ENCODE peak calls at places on chromosomes 4 and X, in ten cellular contexts. R, M, J, Z, Q, B, E, X, A and N are unnamed samples.

GRCh38 chr4:105196523-105197145 is 50.0 kb downstream of the TET2 start:
- DNase-seq in R (no peak), M (peak), J (no peak), Z (no peak), Q (no peak), B (no peak), E (peak), X (no peak), A (no peak), N (no peak)

GRCh38 chr4:18111100-18111499 is 89.5 kb upstream of the LCORL start:
- DNase-seq in R (peak), M (no peak), J (no peak), Z (no peak), Q (no peak), B (no peak), E (peak), X (no peak), A (no peak), N (no peak)

GRCh38 chr4:107115185-107115847 is 79.2 kb upstream of the DKK2 start:
- DNase-seq in R (no peak), M (peak), J (no peak), Z (no peak), Q (no peak), B (peak), E (peak), X (no peak), A (no peak), N (peak)

GRCh38 chrX:115226929-115227328 is 7.0 kb downstream of the LRCH2 start:
- DNase-seq in R (peak), M (peak), J (no peak), Z (no peak), Q (no peak), B (peak), E (peak), X (no peak), A (no peak), N (peak)

GRCh38 chr4:160546201-160546600 is 1443.3 kb downstream of the RAPGEF2 start:
- DNase-seq in R (no peak), M (no peak), J (no peak), Z (no peak), Q (no peak), B (no peak), E (peak), X (no peak), A (no peak), N (no peak)

GRCh38 chrX:129779086-129779672 is 570 bp upstream of the SASH3 start:
- DNase-seq in R (peak), M (no peak), J (no peak), Z (no peak), Q (no peak), B (no peak), E (no peak), X (no peak), A (no peak), N (no peak)

GRCh38 chr4:151668687-151669402 is 92.0 kb downstream of the GATB start:
- DNase-seq in R (no peak), M (peak), J (no peak), Z (no peak), Q (no peak), B (no peak), E (no peak), X (no peak), A (no peak), N (no peak)

GRCh38 chrX:75547783-75548182 is 24.9 kb upstream of the ZDHHC15 start:
- DNase-seq in R (no peak), M (no peak), J (peak), Z (peak), Q (peak), B (no peak), E (no peak), X (no peak), A (no peak), N (peak)

GRCh38 chrX:69504626-69505612 is 793 bp downstream of the NALF2 start:
- DNase-seq in R (peak), M (peak), J (no peak), Z (no peak), Q (no peak), B (no peak), E (no peak), X (no peak), A (no peak), N (no peak)

GRCh38 chr4:163694385-163694784 is 199.9 kb downstream of the TMA16 start:
- DNase-seq in R (no peak), M (peak), J (no peak), Z (no peak), Q (no peak), B (peak), E (peak), X (no peak), A (no peak), N (no peak)

GRCh38 chrX:48695524-48695875 is 1.0 kb upstream of the SUV39H1 start:
- DNase-seq in R (no peak), M (peak), J (no peak), Z (no peak), Q (no peak), B (no peak), E (no peak), X (no peak), A (no peak), N (no peak)

GRCh38 chr4:86841309-86841708 is 7.9 kb downstream of the SLC10A6 start:
- DNase-seq in R (no peak), M (no peak), J (no peak), Z (no peak), Q (no peak), B (no peak), E (no peak), X (no peak), A (no peak), N (no peak)

GRCh38 chr4:185033072-185033471 is 14.8 kb downstream of the HELT start:
- DNase-seq in R (no peak), M (no peak), J (no peak), Z (no peak), Q (no peak), B (no peak), E (no peak), X (no peak), A (no peak), N (no peak)

GRCh38 chr4:172169871-172170270 is 356.7 kb downstream of the GALNTL6 start:
- DNase-seq in R (no peak), M (no peak), J (no peak), Z (no peak), Q (no peak), B (no peak), E (peak), X (no peak), A (no peak), N (no peak)

GRCh38 chr4:36312511-36312910 is 31.1 kb downstream of the DTHD1 start:
- DNase-seq in R (no peak), M (no peak), J (no peak), Z (no peak), Q (no peak), B (no peak), E (no peak), X (no peak), A (no peak), N (no peak)

GRCh38 chrX:11445540-11445939 is 152.3 kb downstream of the AMELX start:
- DNase-seq in R (no peak), M (no peak), J (peak), Z (no peak), Q (no peak), B (no peak), E (no peak), X (no peak), A (no peak), N (no peak)

GRCh38 chr4:3469386-3470243 is 6.5 kb downstream of the DOK7 start:
- DNase-seq in R (no peak), M (no peak), J (no peak), Z (no peak), Q (peak), B (no peak), E (no peak), X (no peak), A (no peak), N (no peak)

GRCh38 chrX:40267334-40268118 is 169.8 kb upstream of the BCOR start:
- DNase-seq in R (no peak), M (no peak), J (peak), Z (peak), Q (no peak), B (no peak), E (no peak), X (no peak), A (no peak), N (no peak)

GRCh38 chr4:185881427-185881826 is 69.4 kb upstream of the SORBS2 start:
- DNase-seq in R (no peak), M (peak), J (no peak), Z (no peak), Q (no peak), B (peak), E (peak), X (no peak), A (no peak), N (peak)

GRCh38 chr4:105496899-105497298 is 23.0 kb upstream of the PPA2 start:
- DNase-seq in R (peak), M (no peak), J (no peak), Z (no peak), Q (no peak), B (no peak), E (peak), X (no peak), A (no peak), N (no peak)

GRCh38 chr4:141246683-141247429 is 26.2 kb downstream of the ZNF330 start:
- DNase-seq in R (no peak), M (peak), J (no peak), Z (no peak), Q (no peak), B (peak), E (peak), X (no peak), A (no peak), N (no peak)
- H3K4me3 ChIP-seq in R (no peak), M (no peak), J (no peak), Z (no peak), Q (no peak), B (no peak), E (no peak), X (no peak), A (no peak), N (no peak)

GRCh38 chr4:13543091-13543581 is 1.2 kb downstream of the NKX3-2 start:
- DNase-seq in R (peak), M (no peak), J (no peak), Z (no peak), Q (no peak), B (no peak), E (no peak), X (no peak), A (no peak), N (no peak)

GRCh38 chr4:13543648-13544555 is at the start of gene NKX3-2:
- DNase-seq in R (peak), M (peak), J (no peak), Z (no peak), Q (no peak), B (no peak), E (no peak), X (no peak), A (no peak), N (no peak)

GRCh38 chr4:13541176-13541604 is 3.1 kb downstream of the NKX3-2 start:
- DNase-seq in R (no peak), M (no peak), J (no peak), Z (no peak), Q (no peak), B (no peak), E (no peak), X (no peak), A (no peak), N (no peak)

GRCh38 chr4:13541720-13542576 is 2.4 kb downstream of the NKX3-2 start:
- DNase-seq in R (peak), M (no peak), J (no peak), Z (no peak), Q (no peak), B (no peak), E (peak), X (no peak), A (no peak), N (no peak)

DNA sequence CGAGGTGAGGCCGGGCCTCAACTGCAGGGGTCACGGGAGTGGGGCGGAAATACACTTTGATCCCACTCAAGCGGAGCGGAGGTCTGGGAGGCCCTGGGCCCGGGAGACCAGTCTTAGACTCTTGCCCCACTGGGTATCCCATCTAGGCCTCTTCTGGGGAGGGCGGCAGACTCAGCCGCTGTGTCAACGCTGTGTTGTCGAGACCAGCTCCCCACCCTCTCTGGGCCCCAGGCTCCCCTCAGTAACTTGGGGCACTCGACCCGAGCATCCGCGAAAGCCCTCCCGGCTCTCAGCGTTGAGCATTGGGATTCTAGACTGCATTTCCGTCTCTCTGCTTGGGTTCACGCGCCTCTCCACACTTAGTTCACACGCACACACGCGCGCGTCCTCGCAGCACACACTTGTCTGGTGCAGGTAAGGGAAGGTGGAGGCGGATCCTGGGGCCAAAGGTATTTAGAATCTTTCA is 1.7 kb downstream of the NKX3-2 start:
- DNase-seq in R (peak), M (no peak), J (no peak), Z (no peak), Q (no peak), B (no peak), E (no peak), X (no peak), A (no peak), N (no peak)
- H3K4me3 ChIP-seq in R (peak), M (no peak), J (no peak), Z (no peak), Q (peak), B (no peak), E (no peak), X (no peak), A (no peak), N (no peak)

DNA sequence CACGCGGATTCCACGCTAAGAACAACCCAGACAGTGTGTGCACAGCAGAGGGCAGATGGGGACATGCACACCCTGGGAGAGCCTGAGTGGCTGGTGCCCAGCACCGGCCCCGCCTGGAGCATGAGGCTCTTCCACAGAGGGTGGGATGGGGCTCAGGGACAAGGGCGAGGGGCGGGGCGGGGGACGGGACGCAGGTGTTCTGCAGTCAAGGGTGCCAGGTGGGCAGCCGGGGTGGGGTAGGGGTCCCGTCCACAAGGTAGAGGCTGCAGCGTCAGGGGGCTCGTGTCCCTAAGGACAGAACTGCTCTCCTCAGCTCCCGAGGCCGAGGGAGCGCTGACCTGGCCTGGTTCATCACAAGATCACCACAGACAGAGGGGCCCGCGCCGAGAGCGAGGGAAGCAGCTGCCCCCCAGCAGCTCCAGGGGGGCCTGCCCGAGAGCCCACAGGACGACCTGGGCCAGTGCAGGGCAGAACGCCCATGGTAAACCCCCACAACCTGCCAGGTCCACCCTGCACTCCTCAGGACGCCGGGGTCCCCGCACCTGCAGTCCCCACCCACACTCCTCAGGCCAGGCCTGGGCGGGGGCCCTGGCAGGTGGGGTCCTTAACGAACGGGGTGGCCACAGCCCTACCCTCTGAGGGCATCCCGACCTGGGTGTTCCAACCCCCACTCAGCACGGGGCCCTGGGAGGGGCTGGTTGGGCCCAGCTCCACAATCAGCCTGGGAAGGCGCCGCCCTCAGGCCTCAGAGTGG is 26.7 kb downstream of the CTBP1 start:
- DNase-seq in R (no peak), M (no peak), J (no peak), Z (no peak), Q (no peak), B (no peak), E (no peak), X (no peak), A (no peak), N (no peak)
- H3K4me3 ChIP-seq in R (no peak), M (no peak), J (no peak), Z (no peak), Q (no peak), B (no peak), E (no peak), X (no peak), A (no peak), N (no peak)

GRCh38 chr4:985123-985830 is 1.6 kb upstream of the IDUA start:
- DNase-seq in R (peak), M (peak), J (peak), Z (peak), Q (peak), B (no peak), E (peak), X (peak), A (peak), N (peak)
- H3K4me3 ChIP-seq in R (no peak), M (peak), J (no peak), Z (peak), Q (peak), B (no peak), E (no peak), X (peak), A (peak), N (no peak)

GRCh38 chr4:137530176-137530575 is 2.1 kb downstream of the PCDH18 start:
- DNase-seq in R (no peak), M (peak), J (no peak), Z (no peak), Q (no peak), B (peak), E (no peak), X (no peak), A (no peak), N (peak)
- H3K4me3 ChIP-seq in R (peak), M (peak), J (peak), Z (peak), Q (peak), B (peak), E (no peak), X (no peak), A (no peak), N (peak)

DNA sequence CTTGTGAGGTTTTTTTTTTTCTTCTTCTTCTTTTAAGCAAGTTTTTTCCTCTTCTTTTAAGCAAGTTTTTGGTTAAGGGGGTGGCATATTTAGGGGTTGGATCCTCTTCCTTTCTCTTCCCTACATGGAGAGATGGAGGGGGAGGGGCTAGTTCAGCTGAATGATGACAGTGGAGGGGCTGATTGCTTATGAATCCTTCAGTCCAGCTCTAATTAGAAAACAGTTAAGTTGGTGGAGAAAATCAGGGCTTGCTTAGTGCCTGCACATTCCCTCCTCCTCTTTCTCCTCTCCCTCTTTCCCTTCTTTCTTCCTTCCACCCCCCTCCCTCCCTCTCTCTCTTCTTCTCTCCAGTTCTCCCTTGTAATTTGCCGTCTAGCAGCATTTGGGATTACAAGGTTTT is 4.4 kb upstream of the HAND2 start:
- DNase-seq in R (no peak), M (no peak), J (no peak), Z (no peak), Q (no peak), B (no peak), E (no peak), X (no peak), A (no peak), N (no peak)
- H3K4me3 ChIP-seq in R (no peak), M (no peak), J (no peak), Z (no peak), Q (no peak), B (peak), E (no peak), X (no peak), A (no peak), N (no peak)

DNA sequence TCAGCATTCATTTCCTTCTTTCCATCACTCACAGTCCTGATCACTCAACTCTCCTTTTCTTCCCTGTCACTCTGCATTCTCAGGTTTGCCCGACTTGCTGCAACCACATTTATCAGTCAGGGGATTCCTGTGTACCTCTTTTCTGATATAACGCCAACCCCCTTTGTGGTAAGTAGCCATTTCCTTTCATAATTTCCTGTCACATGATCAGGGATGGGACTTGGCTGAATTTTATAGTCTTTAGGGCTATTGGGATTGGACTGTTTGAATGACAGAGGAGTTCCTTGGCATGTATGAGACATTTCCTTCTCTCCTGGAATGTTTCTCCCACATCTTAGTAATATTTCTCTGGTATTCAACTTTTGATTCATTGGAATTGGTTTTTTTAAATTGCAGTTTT is 11.0 kb downstream of the PGM2 start:
- DNase-seq in R (no peak), M (peak), J (no peak), Z (no peak), Q (no peak), B (peak), E (no peak), X (no peak), A (no peak), N (peak)
- H3K4me3 ChIP-seq in R (no peak), M (no peak), J (no peak), Z (no peak), Q (no peak), B (no peak), E (no peak), X (no peak), A (no peak), N (no peak)